ENCODE peak calls at places on chromosome 11, in five cellular contexts. N is Peyer's patch, Y is heart left ventricle, E is choroid plexus epithelial cell, Z is H1. U is an unnamed sample.

GRCh38 chr11:33802414-33802950 is 28.2 kb upstream of the FBXO3 start:
- DNase-seq in N (no peak), Y (peak), E (peak), Z (peak), U (no peak)

GRCh38 chr11:267491-267994 is 10.7 kb upstream of the NLRP6 start:
- DNase-seq in Y (peak), Z (no peak), E (no peak), N (peak), U (no peak)

GRCh38 chr11:125069796-125070195 is 6.7 kb downstream of the SLC37A2 start:
- DNase-seq in N (no peak), E (no peak), Z (no peak), Y (no peak), U (no peak)

GRCh38 chr11:94771390-94771789 is 3.2 kb downstream of the AMOTL1 start:
- DNase-seq in N (no peak), Y (no peak), Z (no peak), E (no peak), U (no peak)

GRCh38 chr11:1090600-1091331 is 16.1 kb downstream of the MUC2 start:
- DNase-seq in Z (no peak), Y (no peak), N (peak), E (no peak), U (no peak)

GRCh38 chr11:1400168-1401000 is 10.7 kb downstream of the BRSK2 start:
- DNase-seq in Z (no peak), N (no peak), E (no peak), Y (no peak), U (peak)

GRCh38 chr11:47186076-47186936 is at the start of gene PACSIN3:
- DNase-seq in E (no peak), N (peak), Y (peak), Z (peak), U (no peak)

GRCh38 chr11:80593981-80594380 is 1153.2 kb upstream of the TENM4 start:
- DNase-seq in N (no peak), Y (no peak), Z (no peak), E (peak), U (no peak)

GRCh38 chr11:61362542-61362875 is 335 bp downstream of the TMEM138 start:
- DNase-seq in N (no peak), E (peak), Y (no peak), Z (no peak), U (peak)

GRCh38 chr11:89566972-89567371 is 75.8 kb upstream of the NOX4 start:
- DNase-seq in Y (no peak), N (no peak), Z (no peak), E (no peak), U (no peak)

GRCh38 chr11:126337472-126338241 is 17.8 kb upstream of the ST3GAL4 start:
- DNase-seq in N (peak), Y (no peak), Z (no peak), E (no peak), U (peak)

GRCh38 chr11:126544311-126545056 is 189.0 kb downstream of the ST3GAL4 start:
- DNase-seq in N (no peak), E (peak), Z (peak), Y (no peak), U (no peak)

GRCh38 chr11:117866526-117866925 is 9.9 kb downstream of the FXYD6 start:
- DNase-seq in E (no peak), Y (no peak), N (no peak), Z (peak), U (no peak)

GRCh38 chr11:67368621-67369020 is 4.8 kb downstream of the CLCF1 start:
- DNase-seq in N (no peak), Z (no peak), E (no peak), Y (no peak), U (no peak)

GRCh38 chr11:62256281-62256680 is 13.7 kb upstream of the SCGB2A2 start:
- DNase-seq in N (no peak), E (peak), Y (no peak), Z (no peak), U (no peak)

GRCh38 chr11:62602141-62603071 is 741 bp upstream of the MTA2 start:
- DNase-seq in Z (peak), Y (peak), E (peak), N (peak), U (peak)

GRCh38 chr11:33668468-33668825 is 32.2 kb downstream of the C11orf91 start:
- DNase-seq in N (no peak), Y (no peak), E (no peak), Z (no peak), U (no peak)

GRCh38 chr11:115505165-115505564 is 950 bp upstream of the CADM1 start:
- DNase-seq in Z (no peak), E (no peak), N (no peak), Y (no peak), U (no peak)

GRCh38 chr11:46127150-46127638 is 5.9 kb upstream of the PHF21A start:
- DNase-seq in N (no peak), E (peak), Z (no peak), Y (peak), U (peak)
- TF ChIP-seq CTCF in N (no peak), E (peak), Z (peak), Y (peak), U (peak)

GRCh38 chr11:72856065-72856464 is 41.9 kb downstream of the ATG16L2 start:
- DNase-seq in E (no peak), N (no peak), Z (no peak), Y (no peak), U (no peak)

GRCh38 chr11:72860010-72860409 is 45.8 kb downstream of the ATG16L2 start:
- DNase-seq in N (no peak), Y (no peak), Z (no peak), E (no peak), U (no peak)

GRCh38 chr11:72860592-72860991 is 46.4 kb downstream of the ATG16L2 start:
- DNase-seq in E (no peak), N (no peak), Y (no peak), Z (no peak), U (no peak)

GRCh38 chr11:72851726-72852125 is 37.5 kb downstream of the ATG16L2 start:
- DNase-seq in E (no peak), Z (no peak), Y (no peak), N (no peak), U (no peak)

DNA sequence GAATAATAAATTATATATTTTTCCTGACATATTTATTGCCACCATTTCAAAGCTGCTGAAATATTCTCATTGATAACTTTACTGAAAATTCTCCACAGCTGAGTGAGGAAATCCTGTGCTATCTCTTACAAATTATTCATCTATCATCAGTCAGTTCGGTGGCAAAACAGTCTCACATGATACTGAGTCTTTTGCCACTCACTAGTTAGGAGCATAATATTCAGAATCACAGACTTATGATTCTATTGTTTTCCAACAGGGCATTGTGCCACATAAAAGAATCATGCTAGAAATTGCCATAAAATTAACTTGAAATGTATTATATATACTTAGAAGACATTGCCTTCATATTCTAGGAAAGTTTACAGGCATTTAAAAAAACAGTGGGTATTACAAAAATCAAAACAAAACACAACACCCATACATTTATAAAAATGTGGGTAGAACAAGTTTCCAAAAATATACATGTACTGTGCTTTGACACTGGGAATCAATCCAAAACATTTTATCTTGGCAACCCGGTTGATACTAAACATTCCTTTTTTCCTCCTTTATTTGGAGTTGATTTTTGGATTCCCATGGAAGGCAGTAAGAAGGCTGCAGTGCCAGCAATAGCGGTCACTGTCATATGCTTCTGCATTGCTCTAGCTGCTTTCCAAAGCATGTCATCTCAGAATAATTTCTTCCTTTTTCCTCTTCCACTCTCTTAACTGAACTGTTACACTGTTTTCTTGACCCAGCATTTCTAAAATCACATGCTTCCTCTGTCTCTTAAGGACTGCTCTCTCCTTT is 42.5 kb downstream of the ATG16L2 start:
- DNase-seq in E (peak), N (no peak), Y (no peak), Z (no peak), U (no peak)
- TF ChIP-seq CTCF in E (peak), N (no peak), Y (no peak), Z (no peak), U (no peak)

GRCh38 chr11:123943738-123944137 is at the start of gene OR6T1:
- DNase-seq in Z (no peak), Y (no peak), E (no peak), N (no peak), U (no peak)
- TF ChIP-seq CTCF in Z (no peak), Y (no peak), E (no peak), N (no peak), U (no peak)

GRCh38 chr11:78050964-78051831 is 12.5 kb upstream of the THRSP start:
- DNase-seq in E (peak), Y (no peak), N (no peak), Z (no peak), U (no peak)

GRCh38 chr11:78049348-78049747 is 14.3 kb upstream of the THRSP start:
- DNase-seq in N (no peak), E (no peak), Y (no peak), Z (no peak), U (no peak)

GRCh38 chr11:78045851-78046485 is 17.7 kb upstream of the THRSP start:
- DNase-seq in Y (peak), N (peak), Z (peak), E (peak), U (peak)

GRCh38 chr11:78046486-78046854 is 17.2 kb upstream of the THRSP start:
- DNase-seq in N (no peak), E (no peak), Z (no peak), Y (no peak), U (no peak)

DNA sequence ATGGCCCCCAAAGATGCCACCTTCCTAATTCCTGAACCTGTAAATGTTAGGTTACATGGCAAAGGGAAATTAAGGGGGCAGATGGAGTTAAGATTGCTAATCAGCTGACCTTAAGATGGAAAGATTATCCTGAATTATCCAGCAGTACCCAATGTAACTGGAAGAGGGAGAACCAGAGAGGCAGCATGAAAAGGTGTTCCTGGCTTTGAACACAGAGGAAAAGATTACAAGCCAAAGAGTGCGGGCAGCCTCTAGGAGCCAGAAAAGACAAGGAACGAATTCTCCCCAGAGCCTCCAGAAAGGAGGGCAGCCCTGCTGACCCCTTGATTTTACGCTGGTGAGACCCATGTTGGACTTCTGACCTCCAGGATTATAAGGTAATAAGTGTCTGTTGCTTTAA is 15.1 kb upstream of the THRSP start:
- DNase-seq in Z (no peak), N (no peak), Y (no peak), E (no peak), U (no peak)
- TF ChIP-seq CTCF in Z (no peak), N (no peak), Y (no peak), E (no peak), U (no peak)

GRCh38 chr11:44614281-44614680 is 48.8 kb downstream of the CD82 start:
- DNase-seq in Y (no peak), Z (no peak), E (no peak), N (peak), U (no peak)
- TF ChIP-seq CTCF in Y (no peak), Z (no peak), E (no peak), N (no peak), U (no peak)

DNA sequence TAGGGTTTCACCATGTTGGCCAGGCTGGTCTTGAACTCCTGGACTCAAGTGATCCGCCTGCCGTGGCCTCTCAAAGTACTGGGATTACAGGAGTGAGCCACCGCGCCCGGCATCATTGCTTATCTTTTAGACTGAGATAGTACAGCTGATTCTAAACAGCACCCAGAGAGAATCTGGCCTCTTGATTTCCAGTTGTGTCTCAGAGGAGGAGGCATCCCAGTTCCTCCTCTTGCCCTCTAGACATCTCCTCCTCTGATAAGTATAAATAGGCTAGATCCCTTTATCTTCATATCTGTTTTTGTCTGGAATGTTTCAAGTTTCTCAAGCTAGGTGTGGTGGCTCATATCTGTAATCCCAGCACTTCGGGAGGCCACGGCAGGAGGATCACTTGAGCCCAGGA is 7.0 kb downstream of the MARK2 start:
- DNase-seq in E (no peak), Z (no peak), N (no peak), Y (no peak), U (no peak)
- TF ChIP-seq CTCF in E (no peak), Z (no peak), N (no peak), Y (no peak), U (no peak)

GRCh38 chr11:68827733-68828132 is 14.0 kb downstream of the CPT1A start:
- DNase-seq in E (no peak), N (no peak), Y (no peak), Z (no peak), U (no peak)

GRCh38 chr11:68828155-68828931 is 13.4 kb downstream of the CPT1A start:
- DNase-seq in N (no peak), Z (no peak), E (no peak), Y (no peak), U (peak)

GRCh38 chr11:68826726-68827125 is 15.0 kb downstream of the CPT1A start:
- DNase-seq in Y (no peak), E (no peak), Z (no peak), N (no peak), U (no peak)

GRCh38 chr11:68822546-68822945 is 19.2 kb downstream of the CPT1A start:
- DNase-seq in Z (no peak), N (no peak), Y (no peak), E (no peak), U (no peak)

GRCh38 chr11:68825603-68826002 is 16.1 kb downstream of the CPT1A start:
- DNase-seq in N (peak), Z (peak), Y (no peak), E (no peak), U (no peak)
- TF ChIP-seq CTCF in N (peak), Z (peak), Y (no peak), E (no peak), U (no peak)

GRCh38 chr11:63938481-63939350 is at the start of gene NAA40:
- DNase-seq in N (peak), Y (peak), E (peak), Z (peak), U (peak)
- TF ChIP-seq CTCF in N (no peak), Y (no peak), E (no peak), Z (peak), U (no peak)